ENCODE peak calls at places on chromosome 11, in ten cellular contexts. M is testis, S is gastrocnemius medialis, U is RWPE2, T is Karpas-422, B is upper lobe of right lung, D is mesenchymal stem cell, C is K562, W is IMR-90, A is HCT116. F is an unnamed sample. For H3K4me1, the result is how much of the 10 kb centered on the place peaks cover.

GRCh38 chr11:117820516-117820915 is 4.0 kb downstream of the FXYD2 start:
- DNase-seq in M (no peak), S (no peak), U (peak), T (no peak), B (no peak), D (no peak), C (no peak), W (no peak), A (no peak), F (no peak)

GRCh38 chr11:1111545-1112212 is 37.0 kb downstream of the MUC2 start:
- DNase-seq in M (no peak), S (peak), U (peak), T (no peak), B (peak), D (no peak), C (no peak), W (no peak), A (no peak), F (no peak)

GRCh38 chr11:73402834-73403185 is 26.6 kb downstream of the RELT start:
- DNase-seq in M (no peak), S (no peak), U (no peak), T (peak), B (no peak), D (no peak), C (peak), W (no peak), A (no peak), F (no peak)

GRCh38 chr11:11841121-11841604 is 609 bp upstream of the USP47 start:
- DNase-seq in M (peak), S (peak), U (no peak), T (peak), B (peak), D (no peak), C (peak), W (no peak), A (peak), F (no peak)

GRCh38 chr11:85953491-85954143 is 98.4 kb downstream of the CCDC83 start:
- DNase-seq in M (no peak), S (no peak), U (no peak), T (peak), B (no peak), D (peak), C (no peak), W (peak), A (no peak), F (no peak)

GRCh38 chr11:40129276-40129675 is 1330.2 kb downstream of the LRRC4C start:
- DNase-seq in M (no peak), S (no peak), U (no peak), T (peak), B (no peak), D (peak), C (no peak), W (no peak), A (no peak), F (no peak)

GRCh38 chr11:40062616-40063015 is 1396.8 kb downstream of the LRRC4C start:
- DNase-seq in M (no peak), S (no peak), U (no peak), T (no peak), B (no peak), D (no peak), C (no peak), W (no peak), A (no peak), F (no peak)

GRCh38 chr11:71339178-71339881 is 87.0 kb upstream of the SHANK2 start:
- DNase-seq in M (peak), S (no peak), U (no peak), T (no peak), B (peak), D (no peak), C (no peak), W (no peak), A (no peak), F (no peak)

GRCh38 chr11:115974703-115975102 is 470.5 kb upstream of the CADM1 start:
- DNase-seq in M (no peak), S (no peak), U (no peak), T (no peak), B (no peak), D (no peak), C (no peak), W (no peak), A (no peak), F (no peak)

GRCh38 chr11:68142441-68143309 is 21.5 kb upstream of the CHKA start:
- DNase-seq in M (no peak), S (no peak), U (peak), T (no peak), B (no peak), D (no peak), C (no peak), W (no peak), A (no peak), F (no peak)

GRCh38 chr11:129769059-129769458 is 46.6 kb upstream of the TMEM45B start:
- DNase-seq in M (no peak), S (no peak), U (no peak), T (no peak), B (no peak), D (no peak), C (no peak), W (no peak), A (no peak), F (no peak)

GRCh38 chr11:117502285-117502856 is 174.7 kb downstream of the CEP164 start:
- DNase-seq in M (no peak), S (no peak), U (no peak), T (no peak), B (no peak), D (no peak), C (no peak), W (no peak), A (no peak), F (no peak)

GRCh38 chr11:133171374-133171773 is 360.9 kb downstream of the OPCML start:
- DNase-seq in M (no peak), S (no peak), U (no peak), T (no peak), B (no peak), D (no peak), C (no peak), W (no peak), A (no peak), F (no peak)

GRCh38 chr11:65425971-65426838 is 3.6 kb downstream of the NEAT1 start:
- DNase-seq in M (peak), S (no peak), U (no peak), T (peak), B (no peak), D (peak), C (no peak), W (peak), A (peak), F (no peak)

GRCh38 chr11:69703711-69704507 is at the start of gene FGF19:
- DNase-seq in M (no peak), S (no peak), U (no peak), T (no peak), B (no peak), D (peak), C (no peak), W (no peak), A (no peak), F (no peak)
- H3K4me1 ChIP-seq in M (under half), S (under half), U (under half), T (under half), B (under half), D (under half), C (under half), W (under half), A (half or more), F (under half)

GRCh38 chr11:22690891-22691290 is 24.5 kb downstream of the GAS2 start:
- DNase-seq in M (no peak), S (no peak), U (no peak), T (no peak), B (no peak), D (no peak), C (no peak), W (no peak), A (no peak), F (no peak)
- H3K27ac ChIP-seq in M (no peak), S (no peak), U (no peak), T (no peak), B (no peak), D (peak), C (no peak), W (no peak), A (no peak), F (no peak)

DNA sequence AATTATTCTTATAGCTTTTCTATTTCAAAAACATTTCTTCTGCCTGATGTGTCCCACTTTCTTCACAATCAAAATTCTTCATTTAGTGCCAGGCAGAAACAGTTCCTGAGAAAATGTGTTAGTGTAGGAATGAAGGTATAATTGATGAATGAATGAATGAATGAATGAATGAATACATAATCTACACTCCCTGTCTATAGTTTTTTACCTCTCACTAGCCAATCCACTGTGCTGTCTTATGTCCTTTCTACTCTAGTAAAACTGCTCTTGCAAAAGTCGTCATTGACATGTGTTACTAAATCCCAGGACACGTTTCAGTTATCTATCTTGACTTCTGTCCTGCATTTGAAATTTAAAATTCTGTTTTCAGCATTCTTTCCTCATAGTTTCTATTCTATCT is 42.9 kb downstream of the CHORDC1 start:
- DNase-seq in M (no peak), S (no peak), U (no peak), T (no peak), B (no peak), D (no peak), C (no peak), W (no peak), A (no peak), F (no peak)
- H3K4me1 ChIP-seq in M (under half), S (under half), U (under half), T (under half), B (under half), D (under half), C (under half), W (under half), A (under half), F (under half)

DNA sequence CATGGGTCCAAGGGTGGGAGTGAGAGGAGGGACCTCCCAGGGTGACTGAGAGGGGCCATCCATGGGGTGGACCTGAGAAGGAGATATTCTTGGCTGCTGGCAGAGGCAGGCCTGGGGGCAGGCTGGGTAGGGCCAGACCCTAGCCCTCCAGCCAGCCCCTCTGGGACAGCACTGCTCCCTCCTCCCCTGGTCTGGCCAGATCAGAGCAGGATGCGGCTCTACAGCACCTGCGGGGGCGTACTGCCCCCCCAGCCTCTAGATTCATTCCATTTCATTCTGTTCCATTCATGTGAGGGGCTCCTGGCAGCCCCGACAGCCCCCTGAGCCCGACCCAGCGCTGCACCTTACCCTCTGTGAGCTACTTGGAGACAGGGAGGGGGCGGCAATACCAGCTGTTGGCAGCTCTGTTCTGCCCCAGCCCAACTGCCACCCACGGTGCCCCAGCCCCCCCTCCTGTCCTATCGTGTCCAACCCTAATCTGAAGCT is 34.3 kb upstream of the MYRF start:
- DNase-seq in M (no peak), S (no peak), U (no peak), T (no peak), B (no peak), D (no peak), C (no peak), W (no peak), A (no peak), F (no peak)
- H3K27ac ChIP-seq in M (peak), S (peak), U (no peak), T (no peak), B (no peak), D (no peak), C (no peak), W (peak), A (no peak), F (peak)

F was measured in vagina.